ENCODE peak calls at places on chromosomes 1 and 21, in seven cellular contexts. X, V, Y, T, B, G and Z are unnamed samples.
A peak's percentile ranks its signal among the peaks of the same experiment; 100 is the strongest.

GRCh38 chr1:202229376-202229775 is 35.8 kb downstream of the LGR6 start:
- DNase-seq in X (no peak), T (no peak), Y (no peak), V (no peak), B (no peak), G (no peak), Z (no peak)

GRCh38 chr1:150085406-150085805 is 17.8 kb downstream of the VPS45 start:
- DNase-seq in B (no peak), Y (no peak), G (no peak), V (no peak), X (no peak), T (no peak), Z (no peak)

GRCh38 chr21:36542312-36543101 is 62.6 kb upstream of the CLDN14 start:
- DNase-seq in V (no peak), X (no peak), G (no peak), T (no peak), Y (no peak), B (no peak), Z (no peak)

GRCh38 chr1:155208656-155209372 is at the start of gene MTX1:
- DNase-seq in X (peak; percentile 73), V (peak; percentile 69), B (peak; percentile 87), G (peak; percentile 80), T (peak; percentile 29), Y (peak; percentile 78), Z (peak; percentile 67)

GRCh38 chr21:37208056-37208705 is 59.0 kb downstream of the VPS26C start:
- DNase-seq in V (no peak), B (no peak), G (no peak), X (no peak), Y (no peak), T (no peak), Z (peak; percentile 44)

GRCh38 chr1:215055281-215055935 is 27.1 kb upstream of the KCNK2 start:
- DNase-seq in T (no peak), Y (no peak), B (no peak), V (no peak), G (no peak), X (no peak), Z (no peak)

GRCh38 chr1:4650486-4650885 is 3.9 kb upstream of the AJAP1 start:
- DNase-seq in Y (peak; percentile 22), B (no peak), V (no peak), T (no peak), X (no peak), G (no peak), Z (no peak)

GRCh38 chr1:207822602-207823451 is 71.0 kb downstream of the CD46 start:
- DNase-seq in G (peak; percentile 55), T (peak; percentile 54), V (no peak), Y (no peak), X (peak; percentile 27), B (no peak), Z (peak; percentile 91)

GRCh38 chr1:235917267-235917811 is 50.6 kb upstream of the LYST start:
- DNase-seq in G (peak; percentile 53), Y (peak; percentile 84), B (no peak), T (no peak), V (peak; percentile 72), X (peak; percentile 21), Z (peak; percentile 46)

GRCh38 chr1:231919900-231920299 is 293.3 kb downstream of the DISC1 start:
- DNase-seq in B (peak; percentile 20), T (no peak), X (no peak), V (peak; percentile 67), Y (no peak), G (no peak), Z (no peak)

GRCh38 chr1:41023279-41023990 is 1.9 kb upstream of the SLFNL1 start:
- DNase-seq in G (no peak), B (no peak), T (no peak), V (no peak), Y (no peak), X (no peak), Z (no peak)

GRCh38 chr1:91608876-91609275 is 108.2 kb downstream of the CDC7 start:
- DNase-seq in G (no peak), Y (peak; percentile 24), B (no peak), V (no peak), X (no peak), T (no peak), Z (no peak)

GRCh38 chr1:145690587-145691558 is 16.3 kb downstream of the PDZK1 start:
- DNase-seq in Y (peak; percentile 25), B (peak; percentile 15), X (no peak), G (no peak), V (no peak), T (no peak), Z (no peak)

GRCh38 chr21:37868446-37868845 is 47.8 kb downstream of the KCNJ6 start:
- DNase-seq in T (no peak), G (no peak), B (no peak), V (no peak), Y (no peak), X (no peak), Z (no peak)

GRCh38 chr1:200493344-200493743 is 83.5 kb upstream of the ZNF281 start:
- DNase-seq in X (no peak), T (no peak), Y (no peak), B (no peak), V (no peak), G (no peak), Z (no peak)

GRCh38 chr1:59674605-59675004 is 140.1 kb upstream of the HOOK1 start:
- DNase-seq in G (no peak), Y (no peak), T (no peak), V (no peak), X (no peak), B (no peak), Z (no peak)

GRCh38 chr21:42073140-42074099 is 2.3 kb downstream of the UMODL1 start:
- DNase-seq in B (no peak), X (no peak), Y (no peak), G (no peak), T (no peak), V (no peak), Z (no peak)

GRCh38 chr1:8078176-8078671 is 52.1 kb upstream of the ERRFI1 start:
- DNase-seq in G (no peak), X (no peak), Y (no peak), V (no peak), T (no peak), B (no peak), Z (no peak)

GRCh38 chr21:42580076-42580792 is 66.6 kb downstream of the SLC37A1 start:
- DNase-seq in T (no peak), Y (no peak), G (no peak), V (no peak), B (no peak), X (no peak), Z (no peak)

GRCh38 chr1:83626603-83627002 is 372.3 kb downstream of the TTLL7 start:
- DNase-seq in B (no peak), Y (no peak), G (no peak), T (no peak), X (no peak), V (no peak), Z (no peak)

GRCh38 chr1:204113900-204114299 is 37.9 kb downstream of the ETNK2 start:
- DNase-seq in T (no peak), X (no peak), V (no peak), Y (no peak), G (no peak), B (no peak), Z (no peak)

GRCh38 chr1:78032964-78033796 is 12.6 kb upstream of the GIPC2 start:
- DNase-seq in X (no peak), T (no peak), V (no peak), B (no peak), G (no peak), Y (no peak), Z (no peak)

GRCh38 chr1:193237381-193237978 is 51.1 kb upstream of the B3GALT2 start:
- DNase-seq in T (no peak), V (no peak), Y (no peak), X (no peak), G (no peak), B (no peak), Z (no peak)

GRCh38 chr1:209250970-209251636 is 332.4 kb upstream of the CAMK1G start:
- DNase-seq in X (no peak), B (no peak), G (no peak), T (no peak), V (peak; percentile 34), Y (no peak), Z (no peak)

GRCh38 chr1:202149566-202149965 is 5.0 kb upstream of the ARL8A start:
- DNase-seq in G (no peak), T (no peak), X (no peak), V (no peak), B (no peak), Y (no peak), Z (no peak)

GRCh38 chr1:18183477-18183974 is 75.9 kb downstream of the IGSF21 start:
- DNase-seq in B (no peak), G (no peak), T (no peak), V (no peak), X (no peak), Y (no peak), Z (no peak)